ENCODE peak calls at places on chromosomes 13 and 19, in four cellular contexts. K is EH; D is activated CD4-positive, alpha-beta T cell treated with anti-CD3 and anti-CD28 coated beads, Interleukin-2, amount 50 U/mL, for 1 hour; I is hepatic stellate cell. B is an unnamed sample.

GRCh38 chr13:98939552-98940306 is 38.1 kb downstream of the DOCK9 start:
- DNase-seq in I (no peak), D (no peak), K (no peak), B (no peak)

GRCh38 chr19:36246006-36246391 is 31.1 kb downstream of the ZNF146 start:
- DNase-seq in I (no peak), D (no peak), K (no peak), B (no peak)

GRCh38 chr19:15524781-15525180 is 16.5 kb downstream of the CYP4F22 start:
- DNase-seq in D (no peak), K (no peak), I (no peak), B (no peak)

GRCh38 chr19:10544242-10544752 is 593 bp downstream of the ATG4D start:
- DNase-seq in I (no peak), K (no peak), D (no peak), B (peak)

GRCh38 chr13:26025771-26026170 is 26.0 kb downstream of the SHISA2 start:
- DNase-seq in K (no peak), D (no peak), I (no peak), B (no peak)

GRCh38 chr19:42066075-42066754 is 3.8 kb downstream of the GRIK5 start:
- DNase-seq in I (no peak), K (peak), D (no peak), B (no peak)

GRCh38 chr13:98182153-98182552 is 5.1 kb upstream of the RNF113B start:
- DNase-seq in I (no peak), D (no peak), K (no peak), B (no peak)

GRCh38 chr13:44573790-44574465 is 2.2 kb downstream of the TSC22D1 start:
- DNase-seq in K (peak), I (peak), D (no peak), B (peak)

GRCh38 chr13:22801402-22802003 is 379.3 kb upstream of the SGCG start:
- DNase-seq in I (no peak), K (no peak), D (no peak), B (no peak)

GRCh38 chr19:5154129-5154798 is 185.4 kb downstream of the KDM4B start:
- DNase-seq in K (peak), D (peak), I (no peak), B (peak)

GRCh38 chr13:24176351-24177101 is 16.0 kb downstream of the SPATA13 start:
- DNase-seq in I (no peak), K (no peak), D (no peak), B (no peak)

GRCh38 chr13:28657784-28658538 is 969 bp upstream of the POMP start:
- DNase-seq in D (no peak), K (peak), I (peak), B (peak)

GRCh38 chr13:21557995-21558394 is 46.0 kb downstream of the MICU2 start:
- DNase-seq in K (peak), I (peak), D (no peak), B (no peak)

GRCh38 chr13:114140909-114141255 is 8.5 kb upstream of the RASA3 start:
- DNase-seq in D (peak), K (no peak), I (no peak), B (no peak)

GRCh38 chr13:95326695-95327094 is 25.4 kb upstream of the ABCC4 start:
- DNase-seq in K (no peak), D (no peak), I (no peak), B (no peak)

GRCh38 chr13:46386996-46387851 is at the start of gene RUBCNL:
- DNase-seq in D (no peak), I (peak), K (peak), B (peak)

GRCh38 chr13:112727581-112727980 is 37.7 kb downstream of the ATP11A start:
- DNase-seq in D (no peak), K (no peak), I (no peak), B (no peak)